ENCODE peak calls at places on chromosomes 13 and 19, in six cellular contexts. C, T, R, N, S and M are unnamed samples.
A peak's percentile ranks its signal among the peaks of the same experiment; 100 is the strongest.

GRCh38 chr19:41133260-41133659 is 19.0 kb downstream of the CYP2F1 start:
- DNase-seq in C (no peak), T (no peak), R (no peak), N (no peak), S (no peak), M (no peak)

GRCh38 chr13:42229287-42229686 is 42.7 kb upstream of the AKAP11 start:
- DNase-seq in C (no peak), T (no peak), R (no peak), N (peak; percentile 30), S (no peak), M (no peak)

GRCh38 chr13:25420161-25420560 is 48.4 kb downstream of the ATP8A2 start:
- DNase-seq in C (no peak), T (no peak), R (no peak), N (no peak), S (no peak), M (no peak)

GRCh38 chr19:15421726-15422260 is 3.0 kb upstream of the AKAP8L start:
- DNase-seq in C (peak; percentile 88), T (no peak), R (no peak), N (no peak), S (no peak), M (no peak)

GRCh38 chr19:10780368-10780767 is 55.6 kb downstream of the TMED1 start:
- DNase-seq in C (no peak), T (no peak), R (peak; percentile 13), N (no peak), S (no peak), M (no peak)

GRCh38 chr19:6100284-6100915 is 9.9 kb downstream of the RFX2 start:
- DNase-seq in C (no peak), T (no peak), R (peak; percentile 69), N (no peak), S (no peak), M (peak; percentile 47)

GRCh38 chr19:55632463-55632834 is 8.1 kb upstream of the ZNF784 start:
- DNase-seq in C (peak; percentile 62), T (no peak), R (peak; percentile 95), N (peak; percentile 88), S (no peak), M (no peak)

GRCh38 chr19:28710278-28710677 is 502.7 kb downstream of the UQCRFS1 start:
- DNase-seq in C (peak; percentile 24), T (no peak), R (peak; percentile 74), N (peak; percentile 43), S (no peak), M (no peak)

GRCh38 chr19:3100331-3100730 is 6.2 kb downstream of the GNA11 start:
- DNase-seq in C (no peak), T (no peak), R (no peak), N (no peak), S (no peak), M (no peak)

GRCh38 chr13:40402931-40403412 is 263.5 kb downstream of the FOXO1 start:
- DNase-seq in C (no peak), T (no peak), R (no peak), N (peak; percentile 71), S (no peak), M (no peak)

GRCh38 chr13:31769581-31769980 is 30.3 kb downstream of the RXFP2 start:
- DNase-seq in C (no peak), T (no peak), R (no peak), N (no peak), S (no peak), M (no peak)

GRCh38 chr13:24148414-24149305 is 11.9 kb upstream of the SPATA13 start:
- DNase-seq in C (no peak), T (peak; percentile 56), R (no peak), N (peak; percentile 90), S (no peak), M (no peak)

GRCh38 chr19:42831221-42832019 is 48.1 kb downstream of the PSG1 start:
- DNase-seq in C (no peak), T (no peak), R (no peak), N (peak; percentile 15), S (no peak), M (no peak)

GRCh38 chr13:26255717-26256277 is 1.9 kb downstream of the CDK8 start:
- DNase-seq in C (peak; percentile 39), T (no peak), R (peak; percentile 24), N (peak; percentile 20), S (no peak), M (no peak)

GRCh38 chr19:55590621-55591020 is 8.7 kb downstream of the FIZ1 start:
- DNase-seq in C (no peak), T (no peak), R (peak; percentile 83), N (no peak), S (no peak), M (no peak)

GRCh38 chr13:104962411-104962810 is 1573.1 kb downstream of the EFNB2 start:
- DNase-seq in C (no peak), T (no peak), R (no peak), N (no peak), S (no peak), M (no peak)

GRCh38 chr19:35913589-35913988 is 5.5 kb upstream of the TYROBP start:
- DNase-seq in C (no peak), T (no peak), R (no peak), N (no peak), S (no peak), M (no peak)

GRCh38 chr13:34750078-34750703 is 191.9 kb upstream of the NBEA start:
- DNase-seq in C (peak; percentile 52), T (no peak), R (no peak), N (no peak), S (no peak), M (no peak)

GRCh38 chr13:28494861-28495585 is at the start of gene FLT1:
- DNase-seq in C (peak; percentile 41), T (peak; percentile 39), R (no peak), N (no peak), S (peak; percentile 20), M (peak; percentile 25)

GRCh38 chr13:28128030-28128429 is 10.3 kb upstream of the PAN3 start:
- DNase-seq in C (no peak), T (no peak), R (no peak), N (no peak), S (no peak), M (no peak)

GRCh38 chr19:45160870-45161714 is at the start of gene NKPD1:
- DNase-seq in C (no peak), T (no peak), R (no peak), N (no peak), S (no peak), M (no peak)

GRCh38 chr13:74093691-74094090 is 40.5 kb downstream of the KLF12 start:
- DNase-seq in C (no peak), T (no peak), R (no peak), N (no peak), S (no peak), M (no peak)

DNA sequence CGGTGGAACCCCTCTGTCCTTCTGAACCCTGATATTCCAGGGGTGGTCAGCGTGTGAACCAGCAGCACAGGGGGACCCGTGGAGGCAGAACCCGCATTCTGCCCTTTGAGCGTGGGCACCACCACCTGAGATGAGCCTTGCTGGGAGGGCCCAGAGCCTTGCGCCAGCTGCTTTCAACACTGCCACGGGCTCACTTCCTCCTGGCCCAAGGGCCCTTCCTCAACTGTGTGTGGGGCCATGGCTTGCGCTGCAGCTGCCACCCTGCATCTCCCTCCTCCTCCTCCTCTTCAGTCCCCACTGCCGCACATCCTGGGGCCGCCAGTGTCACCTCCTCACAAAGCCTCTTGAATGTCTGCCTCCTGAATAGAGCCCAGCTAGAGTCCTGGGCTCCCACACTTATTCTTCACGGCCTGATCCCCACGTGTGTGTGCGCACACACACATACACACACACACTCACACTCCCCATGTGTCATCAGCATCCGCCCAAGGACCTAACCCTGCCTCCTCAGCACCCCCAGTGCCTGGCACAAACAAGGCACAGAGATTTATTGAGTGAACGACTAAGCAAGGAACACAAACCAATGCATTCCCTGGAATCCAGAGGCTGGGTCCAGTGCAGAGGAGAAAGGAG is 26.9 kb upstream of the TMEM160 start:
- DNase-seq in C (no peak), T (no peak), R (no peak), N (no peak), S (no peak), M (no peak)
- TF ChIP-seq TAF1 in C (no peak), T (no peak), R (no peak), N (no peak), S (no peak), M (no peak)

DNA sequence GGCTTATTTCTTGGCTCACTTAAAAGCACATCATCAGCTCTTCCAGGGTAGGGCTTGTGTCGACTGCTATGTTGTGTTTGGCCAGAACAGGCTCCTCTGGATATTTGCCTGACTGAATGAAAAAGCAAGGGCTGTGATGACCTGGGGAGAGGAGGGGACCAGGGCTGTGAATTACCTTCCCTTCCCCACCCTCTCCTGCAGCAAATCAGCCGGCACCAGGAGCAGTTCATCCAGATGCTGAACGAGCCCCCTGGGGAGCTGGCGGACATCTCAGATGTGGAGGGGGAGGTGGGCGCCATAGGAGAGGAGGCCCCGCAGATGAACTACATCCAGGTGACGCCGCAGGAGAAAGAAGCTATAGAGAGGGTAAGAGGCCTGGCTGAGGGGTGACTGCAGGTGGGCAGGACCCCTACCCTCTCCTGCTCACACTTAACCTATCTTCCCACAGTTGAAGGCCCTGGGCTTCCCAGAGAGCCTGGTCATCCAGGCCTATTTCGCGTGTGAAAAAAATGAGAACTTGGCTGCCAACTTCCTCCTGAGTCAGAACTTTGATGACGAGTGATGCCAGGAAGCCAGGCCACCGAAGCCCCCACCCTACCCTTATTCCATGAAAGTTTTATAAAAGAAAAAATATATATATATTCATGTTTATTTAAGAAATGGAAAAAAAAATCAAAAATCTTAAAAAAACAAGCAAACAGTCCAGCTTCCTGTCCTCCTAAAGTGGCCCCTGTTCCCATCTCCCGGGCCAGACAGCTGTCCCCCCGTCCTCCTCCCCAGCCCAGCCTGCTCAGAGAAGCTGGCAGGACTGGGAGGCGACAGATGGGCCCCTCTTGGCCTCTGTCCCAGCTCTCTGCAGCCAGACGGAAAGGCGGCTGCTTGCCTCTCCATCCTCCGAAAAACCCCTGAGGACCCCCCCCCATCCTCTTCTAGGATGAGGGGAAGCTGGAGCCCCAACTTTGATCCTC is 4.3 kb downstream of the GADD45GIP1 start:
- DNase-seq in C (peak; percentile 79), T (no peak), R (no peak), N (no peak), S (no peak), M (no peak)
- TF ChIP-seq TAF1 in C (no peak), T (no peak), R (no peak), N (no peak), S (no peak), M (no peak)

GRCh38 chr19:18433735-18434398 is 4.1 kb downstream of the ISYNA1 start:
- DNase-seq in C (peak; percentile 82), T (no peak), R (peak; percentile 79), N (no peak), S (no peak), M (no peak)
- TF ChIP-seq TAF1 in C (no peak), T (no peak), R (no peak), N (no peak), S (no peak), M (no peak)

GRCh38 chr13:109951491-109951890 is 165.1 kb upstream of the IRS2 start:
- DNase-seq in C (no peak), T (no peak), R (no peak), N (no peak), S (no peak), M (no peak)

GRCh38 chr13:109954441-109954840 is 168.1 kb upstream of the IRS2 start:
- DNase-seq in C (no peak), T (no peak), R (no peak), N (no peak), S (no peak), M (no peak)

GRCh38 chr13:109945206-109945960 is 159.0 kb upstream of the IRS2 start:
- DNase-seq in C (no peak), T (no peak), R (no peak), N (no peak), S (no peak), M (no peak)

DNA sequence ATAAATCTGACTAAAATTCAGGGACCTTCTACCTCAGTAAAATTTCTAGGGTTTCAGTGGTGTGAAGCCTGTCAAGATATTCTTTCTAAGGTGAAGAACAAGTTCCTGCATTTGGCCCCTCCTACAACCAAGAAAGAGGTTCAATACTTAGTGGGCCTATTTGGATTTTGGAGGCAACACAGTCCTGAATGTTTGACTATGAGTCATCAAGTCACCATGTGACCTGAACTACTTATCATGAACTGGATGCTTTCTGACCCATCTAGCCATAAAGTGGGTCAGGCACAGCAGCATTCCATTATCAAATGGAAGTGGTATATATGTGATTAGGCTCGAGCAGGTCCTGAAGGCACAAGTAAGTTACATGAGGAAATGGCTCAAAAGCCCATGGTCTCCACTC is 163.0 kb upstream of the IRS2 start:
- DNase-seq in C (no peak), T (no peak), R (no peak), N (no peak), S (no peak), M (no peak)
- TF ChIP-seq TAF1 in C (no peak), T (no peak), R (no peak), N (no peak), S (no peak), M (no peak)